ENCODE peak calls at places on chromosomes 1 and 21, in seven cellular contexts. D is H1; N is colonic mucosa; E is left lung; Y is brain microvascular endothelial cell; M is tibial artery; U is CD4-positive, CD25-positive, alpha-beta regulatory T cell. F is an unnamed sample. For H3K36me3, the result is how much of the 10 kb centered on the place peaks cover.

GRCh38 chr1:165454211-165454610 is 9.3 kb upstream of the RXRG start:
- DNase-seq in D (no peak), N (no peak), E (no peak), Y (no peak), M (no peak), U (no peak), F (no peak)

GRCh38 chr1:90434460-90434859 is 282.6 kb downstream of the BARHL2 start:
- DNase-seq in D (no peak), N (no peak), E (no peak), Y (no peak), M (no peak), U (no peak), F (no peak)

GRCh38 chr1:101388904-101389546 is 152.2 kb downstream of the S1PR1 start:
- DNase-seq in D (no peak), N (no peak), E (no peak), Y (peak), M (no peak), U (peak), F (no peak)

GRCh38 chr1:170872663-170873062 is 62.7 kb upstream of the MROH9 start:
- DNase-seq in D (no peak), N (no peak), E (no peak), Y (no peak), M (no peak), U (no peak), F (no peak)

GRCh38 chr1:41455479-41456271 is 28.8 kb downstream of the EDN2 start:
- DNase-seq in D (no peak), N (no peak), E (no peak), Y (peak), M (peak), U (no peak), F (peak)

GRCh38 chr1:161738627-161739287 is 10.8 kb upstream of the DUSP12 start:
- DNase-seq in D (no peak), N (peak), E (peak), Y (peak), M (peak), U (peak), F (peak)

GRCh38 chr1:62621907-62622306 is 24.6 kb downstream of the ANGPTL3 start:
- DNase-seq in D (no peak), N (no peak), E (peak), Y (peak), M (no peak), U (peak), F (peak)

GRCh38 chr1:212101735-212102134 is 66.2 kb downstream of the DTL start:
- DNase-seq in D (no peak), N (no peak), E (no peak), Y (no peak), M (no peak), U (no peak), F (no peak)

GRCh38 chr1:212045981-212046380 is 10.4 kb downstream of the DTL start:
- DNase-seq in D (no peak), N (no peak), E (no peak), Y (no peak), M (no peak), U (no peak), F (no peak)

GRCh38 chr1:169250022-169250421 is 117.6 kb downstream of the NME7 start:
- DNase-seq in D (no peak), N (no peak), E (no peak), Y (peak), M (no peak), U (no peak), F (no peak)

GRCh38 chr1:24438423-24438901 is 22.9 kb downstream of the NIPAL3 start:
- DNase-seq in D (no peak), N (no peak), E (no peak), Y (no peak), M (no peak), U (no peak), F (no peak)

GRCh38 chr1:186763107-186763506 is 65.6 kb upstream of the PLA2G4A start:
- DNase-seq in D (no peak), N (no peak), E (no peak), Y (peak), M (no peak), U (no peak), F (peak)

DNA sequence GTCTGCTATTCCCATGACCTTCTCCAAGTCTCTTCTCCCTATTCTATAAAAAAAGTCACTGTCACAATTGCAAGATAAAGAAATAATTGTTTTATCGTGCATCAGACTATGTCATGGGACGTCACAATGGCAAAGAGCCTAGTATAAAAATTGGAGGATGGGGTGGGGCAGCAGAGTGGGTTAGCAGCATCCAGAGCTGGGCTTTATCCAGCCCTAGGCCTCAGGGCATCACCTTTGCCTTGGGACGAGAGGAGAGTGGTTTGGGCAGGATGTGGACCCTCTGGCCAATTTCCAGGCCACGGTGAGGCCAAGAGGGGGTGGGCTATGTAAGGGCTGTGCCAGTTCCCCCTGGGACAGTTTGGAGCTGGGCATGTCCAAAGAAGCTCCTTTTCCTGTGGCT is 25.7 kb downstream of the WNT4 start:
- DNase-seq in D (no peak), N (no peak), E (no peak), Y (no peak), M (no peak), U (no peak), F (no peak)
- H3K27ac ChIP-seq in D (no peak), N (no peak), E (no peak), Y (no peak), M (no peak), U (no peak), F (no peak)

GRCh38 chr1:25774921-25775774 is 24.8 kb upstream of the SELENON start:
- DNase-seq in D (no peak), N (no peak), E (no peak), Y (no peak), M (no peak), U (peak), F (peak)
- H3K4me3 ChIP-seq in D (no peak), N (no peak), E (no peak), Y (no peak), M (no peak), U (peak), F (no peak)

GRCh38 chr1:37480581-37481288 is 6.4 kb downstream of the ZC3H12A start:
- DNase-seq in D (no peak), N (peak), E (peak), Y (no peak), M (no peak), U (no peak), F (peak)
- H3K36me3 ChIP-seq in D (under half), N (under half), E (under half), Y (half or more), M (under half), U (half or more), F (half or more)

GRCh38 chr1:53615101-53615500 is 123.9 kb downstream of the GLIS1 start:
- DNase-seq in D (no peak), N (no peak), E (peak), Y (no peak), M (peak), U (no peak), F (peak)
- H3K27ac ChIP-seq in D (no peak), N (no peak), E (no peak), Y (no peak), M (no peak), U (no peak), F (no peak)

DNA sequence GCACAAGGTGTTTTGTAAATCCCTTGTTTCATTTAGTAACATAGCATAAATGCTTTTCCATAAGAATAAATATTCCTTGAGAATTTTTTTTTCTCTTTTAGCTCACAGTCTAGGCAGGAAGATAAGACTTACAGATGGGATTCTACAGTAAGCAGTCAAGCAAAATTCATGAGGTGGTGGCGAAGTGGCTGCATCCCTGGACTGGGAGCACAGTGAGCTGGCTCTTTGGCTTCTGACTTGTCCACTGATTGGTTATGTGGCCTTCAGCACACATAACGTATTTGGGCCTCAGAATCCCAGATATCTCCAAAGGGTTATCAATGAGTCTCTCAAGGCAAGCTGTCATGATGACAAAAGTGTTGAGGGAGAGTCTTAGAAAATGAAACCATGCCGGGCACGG is 99.8 kb downstream of the EBNA1BP2 start:
- DNase-seq in D (peak), N (no peak), E (no peak), Y (no peak), M (no peak), U (no peak), F (no peak)
- H3K4me3 ChIP-seq in D (no peak), N (no peak), E (no peak), Y (no peak), M (no peak), U (no peak), F (no peak)

GRCh38 chr21:37184784-37185593 is 82.1 kb downstream of the VPS26C start:
- DNase-seq in D (no peak), N (no peak), E (no peak), Y (no peak), M (no peak), U (peak), F (no peak)
- H3K36me3 ChIP-seq in D (under half), N (under half), E (under half), Y (half or more), M (under half), U (half or more), F (half or more)

GRCh38 chr1:222454782-222455181 is 93.1 kb downstream of the HHIPL2 start:
- DNase-seq in D (no peak), N (no peak), E (no peak), Y (no peak), M (no peak), U (no peak), F (peak)
- H3K27ac ChIP-seq in D (no peak), N (no peak), E (no peak), Y (no peak), M (peak), U (no peak), F (peak)

DNA sequence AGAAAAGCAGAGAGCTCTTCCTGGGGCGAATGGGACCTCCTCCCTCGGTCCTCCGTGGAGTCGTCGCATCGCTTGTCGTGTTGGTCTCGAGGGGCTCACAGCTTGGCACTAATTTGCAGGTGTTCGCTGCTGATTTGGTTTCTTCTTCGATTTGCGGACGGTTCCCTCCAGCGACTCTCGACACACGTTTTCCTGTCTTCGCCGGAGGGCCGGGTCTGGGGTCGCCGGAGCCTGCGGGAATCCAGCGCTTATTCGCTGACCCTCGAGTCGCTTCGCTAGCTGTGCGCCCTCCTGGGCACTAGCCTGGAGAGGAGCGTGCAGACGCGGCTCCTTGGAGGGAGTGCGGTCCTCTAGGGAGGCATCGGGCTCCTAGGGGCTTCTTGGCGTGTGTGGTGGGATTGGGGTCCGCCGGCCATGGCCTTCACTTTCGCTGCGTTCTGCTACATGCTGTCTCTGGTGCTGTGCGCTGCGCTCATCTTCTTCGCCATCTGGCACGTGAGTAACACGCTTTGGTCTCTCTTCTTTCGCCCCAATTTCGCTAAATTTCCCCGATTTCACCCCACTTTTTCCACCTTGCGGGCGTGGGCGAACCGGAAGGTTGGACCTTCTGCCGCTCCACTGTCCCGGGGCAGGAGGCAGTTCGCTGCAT is 768 bp downstream of the CNIH3 start:
- DNase-seq in D (peak), N (no peak), E (no peak), Y (no peak), M (no peak), U (peak), F (peak)
- H3K4me3 ChIP-seq in D (peak), N (peak), E (peak), Y (peak), M (no peak), U (peak), F (peak)

DNA sequence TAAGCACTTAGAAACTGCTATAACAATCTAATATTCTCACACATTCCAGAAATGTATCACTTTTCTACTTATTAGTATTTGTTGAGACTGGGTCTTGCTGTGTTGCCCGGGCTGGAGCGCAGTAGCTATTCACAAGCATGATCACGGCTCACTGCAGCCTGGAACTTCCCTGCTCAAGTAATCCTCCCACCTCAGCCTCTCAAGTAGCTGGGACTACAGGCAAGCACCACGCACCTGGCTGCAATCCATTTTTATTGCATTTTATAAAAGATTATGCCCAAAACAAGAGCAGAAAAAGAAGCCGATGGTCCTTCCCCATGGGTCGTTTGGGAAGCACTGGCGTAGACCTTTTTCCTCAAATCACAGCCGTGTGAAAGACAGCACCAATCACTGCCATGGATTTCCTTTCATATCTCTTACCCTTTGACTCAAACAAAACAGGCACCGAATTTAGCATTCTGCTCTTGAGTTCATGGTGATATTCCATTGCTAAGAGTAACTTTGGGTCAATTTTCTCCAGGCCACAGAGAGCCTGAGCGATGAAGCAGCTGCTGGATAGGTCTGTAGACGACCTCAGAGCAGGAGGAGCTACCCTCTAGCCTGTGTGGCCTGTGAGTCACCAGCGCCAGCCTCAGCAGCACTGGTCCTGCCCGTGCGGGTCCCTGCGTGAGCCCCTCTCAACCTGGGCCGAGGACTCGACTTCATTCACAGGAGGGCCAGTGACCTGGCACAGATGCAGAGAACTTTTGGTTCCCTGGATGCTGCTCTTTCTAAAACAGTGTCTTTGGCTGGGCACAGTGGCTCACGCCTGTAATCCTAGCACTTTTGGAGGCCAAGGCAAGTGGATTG is 80.8 kb downstream of the PIK3CD start:
- DNase-seq in D (no peak), N (no peak), E (no peak), Y (no peak), M (no peak), U (no peak), F (peak)
- H3K36me3 ChIP-seq in D (half or more), N (under half), E (under half), Y (half or more), M (half or more), U (half or more), F (half or more)

F was measured in osteoblast.